ENCODE peak calls at places on chromosomes 7 and 10, in seven cellular contexts. F, E, Q, D, O, V and B are unnamed samples.

GRCh38 chr10:21265622-21266021 is 259.9 kb downstream of the SKIDA1 start:
- DNase-seq in F (no peak), E (no peak), Q (no peak), D (no peak), O (no peak), V (peak), B (no peak)

GRCh38 chr7:30475580-30475979 is 3.0 kb downstream of the NOD1 start:
- DNase-seq in F (no peak), E (no peak), Q (peak), D (no peak), O (no peak), V (no peak), B (no peak)

GRCh38 chr7:50655020-50655419 is 89.8 kb upstream of the DDC start:
- DNase-seq in F (no peak), E (no peak), Q (no peak), D (no peak), O (no peak), V (no peak), B (no peak)

GRCh38 chr7:17142831-17143541 is 155.5 kb upstream of the AHR start:
- DNase-seq in F (no peak), E (no peak), Q (no peak), D (no peak), O (no peak), V (no peak), B (no peak)

GRCh38 chr10:13592306-13592705 is 5.5 kb downstream of the PRPF18 start:
- DNase-seq in F (no peak), E (no peak), Q (no peak), D (no peak), O (no peak), V (no peak), B (no peak)

GRCh38 chr7:154774303-154774702 is 228.6 kb downstream of the PAXIP1 start:
- DNase-seq in F (no peak), E (no peak), Q (no peak), D (no peak), O (no peak), V (no peak), B (no peak)

GRCh38 chr7:7798510-7798909 is 80.1 kb upstream of the RPA3 start:
- DNase-seq in F (no peak), E (no peak), Q (no peak), D (no peak), O (no peak), V (no peak), B (no peak)

GRCh38 chr7:50379082-50379481 is 71.1 kb downstream of the FIGNL1 start:
- DNase-seq in F (no peak), E (no peak), Q (peak), D (no peak), O (no peak), V (peak), B (peak)

GRCh38 chr7:15199482-15199881 is 296.9 kb upstream of the DGKB start:
- DNase-seq in F (no peak), E (no peak), Q (no peak), D (no peak), O (no peak), V (no peak), B (no peak)

GRCh38 chr10:11685787-11686218 is 56.4 kb upstream of the ECHDC3 start:
- DNase-seq in F (peak), E (no peak), Q (no peak), D (peak), O (peak), V (peak), B (peak)

GRCh38 chr10:119283818-119284217 is 76.4 kb downstream of the GRK5 start:
- DNase-seq in F (no peak), E (no peak), Q (no peak), D (peak), O (no peak), V (no peak), B (no peak)

GRCh38 chr7:45073031-45073842 is 15.5 kb downstream of the NACAD start:
- DNase-seq in F (no peak), E (peak), Q (no peak), D (no peak), O (no peak), V (no peak), B (no peak)

GRCh38 chr10:12539350-12540164 is 190.2 kb downstream of the CAMK1D start:
- DNase-seq in F (no peak), E (no peak), Q (no peak), D (no peak), O (no peak), V (no peak), B (no peak)

GRCh38 chr7:97078023-97078988 is 39.2 kb upstream of the SDHAF3 start:
- DNase-seq in F (no peak), E (no peak), Q (no peak), D (no peak), O (no peak), V (no peak), B (no peak)

GRCh38 chr10:46270086-46270811 is 16.5 kb upstream of the ANTXRL start:
- DNase-seq in F (peak), E (no peak), Q (no peak), D (no peak), O (no peak), V (no peak), B (no peak)

GRCh38 chr10:11830836-11831519 is 7.8 kb downstream of the PROSER2 start:
- DNase-seq in F (no peak), E (no peak), Q (peak), D (no peak), O (no peak), V (peak), B (peak)

GRCh38 chr10:126955934-126956711 is 50.9 kb downstream of the DOCK1 start:
- DNase-seq in F (no peak), E (no peak), Q (no peak), D (no peak), O (no peak), V (no peak), B (no peak)

GRCh38 chr7:146864644-146865043 is 748.0 kb downstream of the CNTNAP2 start:
- DNase-seq in F (no peak), E (no peak), Q (no peak), D (no peak), O (no peak), V (no peak), B (no peak)

GRCh38 chr10:121662945-121663917 is 65.0 kb upstream of the FGFR2 start:
- DNase-seq in F (no peak), E (no peak), Q (peak), D (peak), O (no peak), V (no peak), B (no peak)

GRCh38 chr7:98862716-98863420 is 6.9 kb downstream of the TMEM130 start:
- DNase-seq in F (no peak), E (peak), Q (no peak), D (no peak), O (peak), V (no peak), B (no peak)

GRCh38 chr10:33252794-33253203 is 81.7 kb downstream of the NRP1 start:
- DNase-seq in F (no peak), E (no peak), Q (no peak), D (no peak), O (no peak), V (no peak), B (no peak)

GRCh38 chr10:50594012-50594411 is 29.7 kb downstream of the SGMS1 start:
- DNase-seq in F (no peak), E (no peak), Q (no peak), D (no peak), O (no peak), V (no peak), B (no peak)

GRCh38 chr7:129085148-129085547 is 30.2 kb upstream of the TNPO3 start:
- DNase-seq in F (no peak), E (no peak), Q (no peak), D (no peak), O (no peak), V (no peak), B (no peak)
- TF ChIP-seq CTCF in F (no peak), E (no peak), Q (no peak), D (no peak), O (no peak), V (no peak), B (no peak)

DNA sequence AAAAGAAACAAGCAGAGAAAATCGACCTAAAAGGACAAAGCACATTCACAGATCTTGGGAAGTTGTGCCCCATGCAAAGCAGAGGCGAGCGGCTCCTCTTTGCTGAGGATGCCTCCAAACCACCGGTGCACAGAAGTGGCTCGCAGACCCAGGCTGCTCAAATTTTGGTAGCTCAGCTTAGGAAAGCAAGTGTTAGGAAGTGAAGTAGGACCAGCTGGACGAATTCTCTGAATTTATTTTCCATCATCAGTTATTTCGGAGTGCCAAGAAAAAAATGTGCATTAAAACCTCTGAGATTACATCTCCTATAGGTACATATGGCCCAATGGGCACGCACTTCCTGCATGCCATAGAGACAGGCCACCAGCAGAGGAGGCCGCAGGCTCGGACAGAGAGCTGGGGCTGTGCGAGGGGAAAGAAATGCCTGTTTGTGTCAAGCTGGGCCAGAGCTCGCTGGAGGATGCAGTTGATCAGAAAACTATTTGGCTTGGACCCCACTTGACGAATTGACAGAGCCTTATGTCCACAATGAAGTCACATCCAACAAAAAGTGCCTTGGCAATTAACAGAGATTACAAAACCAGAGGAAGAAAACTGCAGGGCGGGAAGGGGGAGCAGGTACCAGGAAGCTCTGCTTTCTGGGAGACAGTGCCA is 122.3 kb upstream of the LYZL2 start:
- DNase-seq in F (peak), E (peak), Q (peak), D (peak), O (no peak), V (no peak), B (peak)
- TF ChIP-seq CTCF in F (no peak), E (peak), Q (peak), D (peak), O (peak), V (peak), B (peak)

DNA sequence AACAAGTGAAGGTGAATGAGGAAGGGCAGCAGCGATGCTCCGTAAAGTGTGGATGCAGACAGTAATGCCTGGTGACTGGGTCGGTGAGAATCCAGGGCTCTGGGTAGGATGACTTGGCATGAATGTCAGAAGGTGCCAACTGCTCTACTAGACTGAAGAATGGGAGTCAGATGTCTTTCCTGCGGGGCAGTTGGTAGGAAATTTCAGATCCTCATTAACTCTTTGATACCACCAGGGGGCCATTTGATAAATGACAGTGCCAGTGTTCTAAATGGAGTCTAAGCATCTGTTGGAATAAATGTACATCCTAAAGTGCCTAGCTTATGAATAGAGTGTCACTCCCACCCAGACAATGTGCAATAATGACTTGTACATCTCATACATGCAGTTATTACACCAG is 462.0 kb downstream of the GRM8 start:
- DNase-seq in F (no peak), E (no peak), Q (no peak), D (no peak), O (no peak), V (no peak), B (no peak)
- TF ChIP-seq CTCF in F (no peak), E (no peak), Q (no peak), D (no peak), O (no peak), V (peak), B (no peak)

DNA sequence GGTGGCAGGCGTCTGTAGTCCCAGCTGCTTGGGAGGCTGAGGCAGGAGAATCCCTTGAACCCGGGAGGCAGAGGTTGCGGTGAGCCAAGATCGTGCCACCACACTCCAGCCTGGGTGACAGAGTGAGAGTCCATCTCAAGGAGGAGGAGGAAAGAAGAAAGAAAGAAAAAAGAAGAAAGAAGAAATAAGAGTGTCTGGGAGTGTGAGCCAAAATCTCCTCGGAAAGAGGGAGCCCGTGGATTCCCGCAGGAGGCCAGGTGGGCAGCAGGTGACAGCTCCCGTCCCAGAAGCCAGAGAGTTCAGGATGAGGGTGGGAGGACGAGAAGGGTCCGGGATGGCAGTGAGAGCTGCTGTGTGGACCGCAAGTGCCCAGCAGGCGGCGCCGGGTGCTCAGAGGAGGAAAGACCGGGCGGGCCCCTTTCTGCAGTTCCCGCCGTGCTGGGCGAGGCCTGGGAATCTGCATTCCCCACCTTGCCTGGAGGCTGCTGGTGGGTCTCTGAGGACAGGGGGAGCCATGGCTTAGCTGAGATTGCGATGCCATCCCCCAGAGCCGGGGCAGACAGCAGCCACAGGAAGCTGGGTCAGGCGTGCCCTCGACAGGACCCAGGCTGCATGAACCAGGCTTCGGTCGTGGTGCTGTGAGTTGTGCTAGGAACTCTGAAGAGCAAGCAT is 17.1 kb upstream of the AMZ1 start:
- DNase-seq in F (peak), E (peak), Q (peak), D (peak), O (peak), V (peak), B (peak)
- TF ChIP-seq CTCF in F (peak), E (peak), Q (peak), D (peak), O (peak), V (peak), B (peak)